ENCODE peak calls at places on chromosomes 6 and 20, in four cellular contexts. C, Y, A and B are unnamed samples.
A peak's percentile ranks its signal among the peaks of the same experiment; 100 is the strongest.

GRCh38 chr6:44058617-44059358 is 68.5 kb downstream of the MRPL14 start:
- DNase-seq in A (no peak), C (peak; percentile 100), Y (peak; percentile 51), B (no peak)

GRCh38 chr6:143707702-143708101 is 29.9 kb downstream of the PHACTR2 start:
- DNase-seq in C (no peak), Y (no peak), A (no peak), B (no peak)

GRCh38 chr20:39075731-39076130 is 113.6 kb downstream of the DHX35 start:
- DNase-seq in A (no peak), Y (no peak), C (no peak), B (no peak)

GRCh38 chr20:48619126-48620101 is 208.4 kb downstream of the PREX1 start:
- DNase-seq in Y (peak; percentile 19), C (peak; percentile 80), A (peak; percentile 70), B (no peak)

GRCh38 chr6:170305772-170306323 is 710 bp upstream of the FAM120B start:
- DNase-seq in C (no peak), A (no peak), Y (no peak), B (no peak)

GRCh38 chr6:8530775-8531435 is 95.6 kb upstream of the SLC35B3 start:
- DNase-seq in A (no peak), C (no peak), Y (peak; percentile 6), B (peak; percentile 52)

GRCh38 chr6:7991992-7992815 is 72.0 kb downstream of the BLOC1S5 start:
- DNase-seq in C (peak; percentile 80), Y (no peak), A (no peak), B (peak; percentile 83)

GRCh38 chr20:58991720-58992119 is 10.7 kb downstream of the NELFCD start:
- DNase-seq in A (no peak), Y (peak; percentile 2), C (no peak), B (peak; percentile 92)

GRCh38 chr20:38523697-38524096 is 51.1 kb downstream of the RALGAPB start:
- DNase-seq in A (no peak), Y (no peak), C (peak; percentile 50), B (no peak)

GRCh38 chr6:35061102-35061615 is 80.0 kb downstream of the TCP11 start:
- DNase-seq in C (no peak), Y (peak; percentile 15), A (no peak), B (no peak)

GRCh38 chr6:139142267-139142666 is 7.4 kb downstream of the HECA start:
- DNase-seq in C (no peak), Y (no peak), A (no peak), B (no peak)

GRCh38 chr20:1377984-1378742 is 14.7 kb downstream of the FKBP1A start:
- DNase-seq in C (peak; percentile 84), Y (no peak), A (no peak), B (no peak)

GRCh38 chr6:351867-352289 is 39.7 kb upstream of the IRF4 start:
- DNase-seq in A (no peak), C (no peak), Y (no peak), B (no peak)

GRCh38 chr6:90940812-90941481 is 354.1 kb upstream of the MAP3K7 start:
- DNase-seq in C (peak; percentile 42), A (peak; percentile 20), Y (no peak), B (peak; percentile 88)

GRCh38 chr6:33843696-33844121 is 39.9 kb upstream of the MLN start:
- DNase-seq in Y (no peak), C (no peak), A (no peak), B (no peak)

GRCh38 chr6:39330057-39330456 is 7.6 kb upstream of the KCNK16 start:
- DNase-seq in Y (no peak), A (no peak), C (no peak), B (no peak)

GRCh38 chr6:36387440-36388303 is at the start of gene ETV7:
- DNase-seq in Y (peak; percentile 67), A (no peak), C (peak; percentile 33), B (no peak)

GRCh38 chr6:112478036-112478435 is 130.9 kb downstream of the RFPL4B start:
- DNase-seq in C (no peak), Y (no peak), A (no peak), B (no peak)

GRCh38 chr6:158835616-158836221 is 16.6 kb upstream of the EZR start:
- DNase-seq in C (no peak), A (no peak), Y (peak; percentile 73), B (no peak)

GRCh38 chr6:134394905-134395304 is 77.0 kb upstream of the SGK1 start:
- DNase-seq in Y (no peak), C (no peak), A (no peak), B (no peak)

GRCh38 chr6:133748628-133749027 is 140.3 kb upstream of the TCF21 start:
- DNase-seq in A (no peak), Y (no peak), C (peak; percentile 17), B (no peak)